ENCODE peak calls at places on chromosome 20, in eight cellular contexts. J is occipital lobe; M is B cell; A is mammary epithelial cell; K is activated CD4-positive, alpha-beta T cell treated with anti-CD3 and anti-CD28 coated beads for 48 hours; B is endothelial cell of umbilical vein; X is Kasumi-1; H is choroid plexus epithelial cell. V is an unnamed sample.
A peak's percentile ranks its signal among the peaks of the same experiment; 100 is the strongest.

GRCh38 chr20:10613911-10614310 is 59.9 kb downstream of the JAG1 start:
- DNase-seq in J (no peak), M (no peak), A (no peak), K (no peak), B (no peak), X (no peak), H (no peak), V (no peak)

GRCh38 chr20:7841967-7842301 is 98.3 kb downstream of the HAO1 start:
- DNase-seq in J (no peak), M (no peak), A (peak; percentile 91), K (no peak), B (peak; percentile 93), X (no peak), H (peak; percentile 90), V (no peak)

GRCh38 chr20:35328689-35329088 is 36.5 kb upstream of the FAM83C start:
- DNase-seq in J (no peak), M (no peak), A (no peak), K (no peak), B (no peak), X (no peak), H (no peak), V (no peak)

GRCh38 chr20:42598586-42598985 is 591.1 kb downstream of the PTPRT start:
- DNase-seq in J (no peak), M (no peak), A (no peak), K (no peak), B (no peak), X (no peak), H (no peak), V (no peak)

GRCh38 chr20:47970282-47970903 is 185.1 kb upstream of the SULF2 start:
- DNase-seq in J (no peak), M (no peak), A (no peak), K (no peak), B (no peak), X (no peak), H (no peak), V (no peak)

GRCh38 chr20:35576816-35577215 is 34.9 kb downstream of the ERGIC3 start:
- DNase-seq in J (no peak), M (no peak), A (no peak), K (no peak), B (no peak), X (no peak), H (no peak), V (peak; percentile 23)

GRCh38 chr20:51570755-51571469 is 28.4 kb upstream of the NFATC2 start:
- DNase-seq in J (no peak), M (no peak), A (no peak), K (no peak), B (peak; percentile 54), X (no peak), H (peak; percentile 34), V (no peak)

GRCh38 chr20:9492067-9492466 is 22.3 kb upstream of the LAMP5 start:
- DNase-seq in J (no peak), M (no peak), A (no peak), K (no peak), B (no peak), X (no peak), H (no peak), V (no peak)

GRCh38 chr20:24566656-24567055 is 97.2 kb downstream of the SYNDIG1 start:
- DNase-seq in J (no peak), M (no peak), A (no peak), K (no peak), B (no peak), X (no peak), H (no peak), V (no peak)

GRCh38 chr20:53692465-53693067 is 98.9 kb upstream of the ZNF217 start:
- DNase-seq in J (no peak), M (no peak), A (no peak), K (peak; percentile 41), B (peak; percentile 35), X (no peak), H (no peak), V (no peak)

GRCh38 chr20:38612921-38613320 is 11.3 kb downstream of the ARHGAP40 start:
- DNase-seq in J (no peak), M (no peak), A (no peak), K (no peak), B (no peak), X (no peak), H (no peak), V (no peak)

GRCh38 chr20:18973499-18974173 is 160.1 kb downstream of the SCP2D1 start:
- DNase-seq in J (no peak), M (no peak), A (peak; percentile 21), K (no peak), B (no peak), X (no peak), H (no peak), V (peak; percentile 87)

GRCh38 chr20:4813076-4813838 is 91.5 kb downstream of the PRND start:
- DNase-seq in J (no peak), M (peak; percentile 91), A (no peak), K (peak; percentile 51), B (peak; percentile 40), X (peak; percentile 25), H (peak; percentile 24), V (peak; percentile 85)

GRCh38 chr20:63519765-63520593 is 586 bp upstream of the PPDPF start:
- DNase-seq in J (no peak), M (peak; percentile 62), A (peak; percentile 61), K (peak; percentile 61), B (peak; percentile 64), X (peak; percentile 32), H (no peak), V (peak; percentile 93)

GRCh38 chr20:64231621-64232550 is 23.7 kb upstream of the PCMTD2 start:
- DNase-seq in J (no peak), M (no peak), A (no peak), K (no peak), B (no peak), X (no peak), H (no peak), V (peak; percentile 71)

GRCh38 chr20:25309395-25310267 is 61.7 kb downstream of the PYGB start:
- DNase-seq in J (no peak), M (no peak), A (peak; percentile 72), K (peak; percentile 29), B (peak; percentile 10), X (no peak), H (peak; percentile 91), V (peak; percentile 79)

GRCh38 chr20:59735486-59735885 is 131.1 kb downstream of the PHACTR3 start:
- DNase-seq in J (no peak), M (no peak), A (no peak), K (no peak), B (no peak), X (no peak), H (no peak), V (no peak)

GRCh38 chr20:7383218-7383617 is 557.0 kb downstream of the HAO1 start:
- DNase-seq in J (no peak), M (no peak), A (no peak), K (no peak), B (no peak), X (no peak), H (no peak), V (no peak)